ENCODE peak calls at places on chromosomes 12 and 14, in four cellular contexts. K, M, S and H are unnamed samples.

GRCh38 chr14:100030441-100031153 is 34.6 kb upstream of the EVL start:
- DNase-seq in K (no peak), M (peak), S (peak), H (peak)

GRCh38 chr14:23147676-23148075 is 28.6 kb upstream of the CEBPE start:
- DNase-seq in K (no peak), M (peak), S (no peak), H (peak)

GRCh38 chr14:96748371-96748770 is 48.8 kb upstream of the VRK1 start:
- DNase-seq in K (no peak), M (no peak), S (no peak), H (no peak)

GRCh38 chr14:105987563-105987962 is 461.2 kb downstream of the TMEM121 start:
- DNase-seq in K (no peak), M (no peak), S (no peak), H (no peak)

GRCh38 chr14:75342762-75343599 is 64.4 kb downstream of the FOS start:
- DNase-seq in K (no peak), M (no peak), S (no peak), H (no peak)

GRCh38 chr12:117158911-117159310 is 31.4 kb downstream of the FBXO21 start:
- DNase-seq in K (no peak), M (peak), S (no peak), H (no peak)

GRCh38 chr12:70885952-70886351 is 34.6 kb downstream of the PTPRR start:
- DNase-seq in K (no peak), M (no peak), S (no peak), H (no peak)

GRCh38 chr12:16939871-16940306 is 333.9 kb upstream of the LMO3 start:
- DNase-seq in K (peak), M (peak), S (no peak), H (peak)

GRCh38 chr12:87120440-87120839 is 864.2 kb upstream of the MGAT4C start:
- DNase-seq in K (no peak), M (peak), S (no peak), H (peak)

GRCh38 chr14:95490727-95491451 is 25.6 kb downstream of the SYNE3 start:
- DNase-seq in K (no peak), M (no peak), S (no peak), H (no peak)

GRCh38 chr12:76018111-76018510 is 13.5 kb downstream of the PHLDA1 start:
- DNase-seq in K (no peak), M (peak), S (no peak), H (no peak)